ENCODE peak calls at places on chromosome 2, in seven cellular contexts. One of them, this sample, is unnamed. For H3K27me3, the result is how much of the 10 kb centered on the place peaks cover.

GRCh38 chr2:30382995-30383394 is 64.1 kb upstream of the LCLAT1 start:
- DNase-seq in aorta: no peak
- DNase-seq in fibroblast of lung: no peak
- DNase-seq in HCT116: no peak
- DNase-seq in foreskin keratinocyte: no peak
- DNase-seq in cardiac muscle cell: no peak
- DNase-seq in CD8-positive, alpha-beta T cell: no peak
- DNase-seq in this sample: no peak

GRCh38 chr2:96121414-96121813 is 5.0 kb upstream of the ADRA2B start:
- DNase-seq in foreskin keratinocyte: no peak
- DNase-seq in cardiac muscle cell: no peak
- DNase-seq in aorta: no peak
- DNase-seq in CD8-positive, alpha-beta T cell: no peak
- DNase-seq in fibroblast of lung: no peak
- DNase-seq in HCT116: no peak
- DNase-seq in this sample: no peak

GRCh38 chr2:220783651-220784050 is 788.5 kb downstream of the EPHA4 start:
- DNase-seq in foreskin keratinocyte: no peak
- DNase-seq in fibroblast of lung: peak
- DNase-seq in HCT116: no peak
- DNase-seq in cardiac muscle cell: no peak
- DNase-seq in aorta: no peak
- DNase-seq in CD8-positive, alpha-beta T cell: no peak
- DNase-seq in this sample: no peak

GRCh38 chr2:29189052-29189451 is 73.8 kb downstream of the CLIP4 start:
- DNase-seq in cardiac muscle cell: no peak
- DNase-seq in fibroblast of lung: peak
- DNase-seq in aorta: no peak
- DNase-seq in foreskin keratinocyte: no peak
- DNase-seq in CD8-positive, alpha-beta T cell: peak
- DNase-seq in HCT116: no peak
- DNase-seq in this sample: no peak

GRCh38 chr2:36380624-36381481 is 25.3 kb downstream of the CRIM1 start:
- DNase-seq in HCT116: no peak
- DNase-seq in CD8-positive, alpha-beta T cell: no peak
- DNase-seq in foreskin keratinocyte: no peak
- DNase-seq in fibroblast of lung: no peak
- DNase-seq in cardiac muscle cell: peak
- DNase-seq in aorta: peak
- DNase-seq in this sample: peak

GRCh38 chr2:183123117-183123958 is 905 bp upstream of the NUP35 start:
- DNase-seq in cardiac muscle cell: no peak
- DNase-seq in fibroblast of lung: peak
- DNase-seq in HCT116: no peak
- DNase-seq in foreskin keratinocyte: no peak
- DNase-seq in CD8-positive, alpha-beta T cell: no peak
- DNase-seq in aorta: no peak
- DNase-seq in this sample: no peak

GRCh38 chr2:223760838-223761502 is 76.4 kb downstream of the AP1S3 start:
- DNase-seq in cardiac muscle cell: peak
- DNase-seq in fibroblast of lung: peak
- DNase-seq in HCT116: peak
- DNase-seq in CD8-positive, alpha-beta T cell: peak
- DNase-seq in foreskin keratinocyte: peak
- DNase-seq in aorta: peak
- DNase-seq in this sample: no peak

GRCh38 chr2:85066874-85067351 is 66.3 kb upstream of the TCF7L1 start:
- DNase-seq in CD8-positive, alpha-beta T cell: no peak
- DNase-seq in foreskin keratinocyte: no peak
- DNase-seq in HCT116: peak
- DNase-seq in fibroblast of lung: peak
- DNase-seq in aorta: peak
- DNase-seq in cardiac muscle cell: peak
- DNase-seq in this sample: peak

GRCh38 chr2:27003857-27004256 is 28.9 kb upstream of the TMEM214 start:
- DNase-seq in CD8-positive, alpha-beta T cell: no peak
- DNase-seq in HCT116: no peak
- DNase-seq in cardiac muscle cell: peak
- DNase-seq in fibroblast of lung: peak
- DNase-seq in foreskin keratinocyte: no peak
- DNase-seq in aorta: no peak
- DNase-seq in this sample: no peak

GRCh38 chr2:178529194-178529593 is 48.9 kb downstream of the PLEKHA3 start:
- DNase-seq in CD8-positive, alpha-beta T cell: no peak
- DNase-seq in cardiac muscle cell: no peak
- DNase-seq in fibroblast of lung: no peak
- DNase-seq in foreskin keratinocyte: no peak
- DNase-seq in HCT116: no peak
- DNase-seq in aorta: no peak
- DNase-seq in this sample: no peak

GRCh38 chr2:127024769-127025356 is 82.1 kb downstream of the BIN1 start:
- DNase-seq in foreskin keratinocyte: no peak
- DNase-seq in cardiac muscle cell: peak
- DNase-seq in CD8-positive, alpha-beta T cell: no peak
- DNase-seq in fibroblast of lung: peak
- DNase-seq in aorta: no peak
- DNase-seq in HCT116: no peak
- DNase-seq in this sample: no peak

GRCh38 chr2:212193066-212193465 is 345.5 kb downstream of the ERBB4 start:
- DNase-seq in fibroblast of lung: no peak
- DNase-seq in HCT116: no peak
- DNase-seq in CD8-positive, alpha-beta T cell: no peak
- DNase-seq in foreskin keratinocyte: no peak
- DNase-seq in aorta: no peak
- DNase-seq in cardiac muscle cell: no peak
- DNase-seq in this sample: no peak

GRCh38 chr2:46116616-46117015 is 180.6 kb upstream of the EPAS1 start:
- DNase-seq in cardiac muscle cell: peak
- DNase-seq in fibroblast of lung: peak
- DNase-seq in foreskin keratinocyte: no peak
- DNase-seq in aorta: no peak
- DNase-seq in HCT116: no peak
- DNase-seq in CD8-positive, alpha-beta T cell: no peak
- DNase-seq in this sample: no peak

DNA sequence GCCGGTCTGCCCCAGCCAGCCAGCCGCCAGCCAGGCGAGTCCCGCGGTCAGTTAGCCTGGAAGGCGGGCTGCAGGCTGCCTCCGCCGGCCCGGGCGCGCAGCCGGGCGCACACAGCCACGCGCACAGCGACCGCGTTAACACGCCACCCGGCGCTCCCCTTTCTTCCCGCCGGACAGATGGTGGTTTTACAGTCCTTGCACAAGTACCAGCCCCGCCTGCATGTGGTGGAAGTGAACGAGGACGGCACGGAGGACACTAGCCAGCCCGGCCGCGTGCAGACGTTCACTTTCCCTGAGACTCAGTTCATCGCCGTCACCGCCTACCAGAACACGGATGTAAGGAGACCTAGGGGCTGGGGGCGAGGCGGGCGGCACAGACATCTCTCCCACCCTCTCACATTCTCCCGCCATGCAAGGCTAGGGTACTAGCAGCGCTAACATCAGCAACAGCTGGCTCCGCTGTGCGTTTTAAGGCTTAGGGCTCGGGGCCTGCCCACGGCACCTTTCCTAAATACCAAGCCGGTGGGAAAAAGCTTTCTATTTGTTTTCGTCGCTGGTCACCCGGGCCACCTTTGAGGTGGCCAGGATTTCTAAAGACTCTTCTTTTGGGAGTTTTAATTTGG is 2.7 kb downstream of the TBR1 start:
- DNase-seq in HCT116: no peak
- DNase-seq in foreskin keratinocyte: no peak
- DNase-seq in cardiac muscle cell: peak
- DNase-seq in CD8-positive, alpha-beta T cell: no peak
- DNase-seq in fibroblast of lung: peak
- DNase-seq in aorta: no peak
- DNase-seq in this sample: no peak
- H3K27me3 ChIP-seq in HCT116: under half
- H3K27me3 ChIP-seq in foreskin keratinocyte: half or more
- H3K27me3 ChIP-seq in cardiac muscle cell: half or more
- H3K27me3 ChIP-seq in CD8-positive, alpha-beta T cell: half or more
- H3K27me3 ChIP-seq in fibroblast of lung: half or more
- H3K27me3 ChIP-seq in aorta: under half
- H3K27me3 ChIP-seq in this sample: under half

GRCh38 chr2:120767486-120768005 is 31.9 kb downstream of the GLI2 start:
- DNase-seq in fibroblast of lung: no peak
- DNase-seq in HCT116: no peak
- DNase-seq in CD8-positive, alpha-beta T cell: no peak
- DNase-seq in aorta: peak
- DNase-seq in foreskin keratinocyte: no peak
- DNase-seq in cardiac muscle cell: no peak
- DNase-seq in this sample: no peak

GRCh38 chr2:120766758-120767351 is 31.2 kb downstream of the GLI2 start:
- DNase-seq in aorta: peak
- DNase-seq in cardiac muscle cell: peak
- DNase-seq in HCT116: no peak
- DNase-seq in fibroblast of lung: peak
- DNase-seq in foreskin keratinocyte: no peak
- DNase-seq in CD8-positive, alpha-beta T cell: no peak
- DNase-seq in this sample: no peak

GRCh38 chr2:120765031-120765910 is 29.6 kb downstream of the GLI2 start:
- DNase-seq in HCT116: no peak
- DNase-seq in foreskin keratinocyte: no peak
- DNase-seq in fibroblast of lung: peak
- DNase-seq in cardiac muscle cell: peak
- DNase-seq in CD8-positive, alpha-beta T cell: no peak
- DNase-seq in aorta: peak
- DNase-seq in this sample: peak

GRCh38 chr2:120764434-120764833 is 28.8 kb downstream of the GLI2 start:
- DNase-seq in foreskin keratinocyte: no peak
- DNase-seq in fibroblast of lung: no peak
- DNase-seq in cardiac muscle cell: no peak
- DNase-seq in CD8-positive, alpha-beta T cell: no peak
- DNase-seq in HCT116: no peak
- DNase-seq in aorta: peak
- DNase-seq in this sample: no peak

DNA sequence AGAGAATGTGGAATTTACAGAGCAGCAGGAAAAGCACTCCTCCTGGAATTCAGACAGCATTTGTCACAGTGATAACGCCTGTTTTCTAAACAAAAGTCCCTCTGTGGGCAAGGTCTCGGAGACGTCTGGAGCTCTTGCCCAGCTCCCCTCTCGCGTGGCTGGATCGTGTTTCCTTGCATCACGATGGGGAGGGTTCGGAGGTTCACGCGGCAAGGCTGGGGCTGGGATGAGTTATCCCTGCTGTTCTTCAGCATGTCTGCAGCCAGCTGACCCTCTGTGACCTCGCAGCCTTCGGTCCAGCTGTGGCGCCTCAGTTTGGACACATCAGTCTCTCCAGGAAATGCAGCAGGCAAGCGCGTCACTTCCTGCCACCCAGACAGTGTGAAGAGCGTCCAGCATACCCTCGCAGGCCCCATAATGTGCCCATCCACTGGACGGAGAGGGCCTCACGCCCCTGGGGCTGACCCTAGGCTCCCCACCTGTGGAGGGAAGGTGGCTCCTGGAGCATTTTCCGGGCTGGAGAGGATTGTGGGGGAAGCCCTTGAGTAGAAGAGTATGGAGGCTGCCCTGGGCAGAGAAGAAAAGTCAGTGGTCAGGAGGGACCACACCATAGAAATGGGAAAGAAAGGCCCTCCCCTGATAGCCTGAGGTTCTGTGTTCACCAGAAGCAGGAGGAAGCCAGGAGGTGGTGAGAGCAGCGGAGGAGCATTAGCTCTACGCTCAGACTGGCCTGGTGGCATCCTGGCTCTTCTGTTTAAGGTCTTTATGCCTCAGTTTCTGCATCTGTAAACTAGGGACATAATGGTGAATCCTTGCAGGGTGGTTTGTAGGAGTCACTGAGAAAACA is 30.5 kb downstream of the GLI2 start:
- DNase-seq in cardiac muscle cell: peak
- DNase-seq in aorta: peak
- DNase-seq in foreskin keratinocyte: no peak
- DNase-seq in CD8-positive, alpha-beta T cell: no peak
- DNase-seq in fibroblast of lung: peak
- DNase-seq in HCT116: no peak
- DNase-seq in this sample: peak
- H3K27ac ChIP-seq in cardiac muscle cell: peak
- H3K27ac ChIP-seq in aorta: no peak
- H3K27ac ChIP-seq in foreskin keratinocyte: no peak
- H3K27ac ChIP-seq in CD8-positive, alpha-beta T cell: no peak
- H3K27ac ChIP-seq in fibroblast of lung: peak
- H3K27ac ChIP-seq in HCT116: no peak
- H3K27ac ChIP-seq in this sample: peak

DNA sequence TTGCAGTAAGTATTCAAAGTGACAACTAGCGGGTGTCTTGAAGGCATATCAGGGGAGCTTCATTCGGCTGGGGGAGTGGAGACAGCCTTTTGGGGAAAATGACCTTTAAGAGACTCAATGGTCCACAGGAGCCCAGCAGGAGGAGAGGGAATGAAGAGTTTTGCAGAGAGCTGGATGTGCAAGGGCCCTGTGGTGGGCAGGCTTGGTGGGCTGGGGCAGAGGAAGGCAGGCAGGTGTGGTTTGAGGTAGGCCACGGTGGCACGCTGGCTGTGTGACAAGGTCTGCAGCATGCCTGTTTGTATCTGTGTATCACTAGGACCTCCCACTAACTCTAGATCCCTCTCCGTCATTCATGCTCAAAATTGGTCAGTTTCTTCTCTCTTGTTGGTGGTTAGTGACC is 53.7 kb downstream of the CD8B2 start:
- DNase-seq in cardiac muscle cell: no peak
- DNase-seq in aorta: no peak
- DNase-seq in fibroblast of lung: no peak
- DNase-seq in HCT116: no peak
- DNase-seq in CD8-positive, alpha-beta T cell: no peak
- DNase-seq in foreskin keratinocyte: no peak
- DNase-seq in this sample: no peak
- H3K27me3 ChIP-seq in cardiac muscle cell: under half
- H3K27me3 ChIP-seq in aorta: under half
- H3K27me3 ChIP-seq in fibroblast of lung: under half
- H3K27me3 ChIP-seq in HCT116: under half
- H3K27me3 ChIP-seq in CD8-positive, alpha-beta T cell: under half
- H3K27me3 ChIP-seq in foreskin keratinocyte: under half
- H3K27me3 ChIP-seq in this sample: under half

DNA sequence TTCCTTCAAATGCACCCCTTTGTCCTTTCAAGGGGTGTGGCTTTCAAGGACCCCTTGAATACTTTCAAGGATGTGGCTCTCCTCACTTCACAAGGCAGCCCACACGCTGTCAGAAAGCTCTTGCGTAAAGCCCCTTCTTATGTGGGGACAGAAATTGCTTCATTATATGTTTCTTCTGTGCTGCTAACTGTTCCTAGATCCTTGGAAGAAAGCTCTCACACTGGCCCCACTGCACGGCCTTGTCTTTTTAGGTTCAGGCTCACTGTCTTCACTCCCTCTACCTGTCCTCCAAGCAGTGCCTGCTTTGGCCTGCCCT is 94.9 kb downstream of the RTN4 start:
- DNase-seq in CD8-positive, alpha-beta T cell: no peak
- DNase-seq in fibroblast of lung: no peak
- DNase-seq in foreskin keratinocyte: no peak
- DNase-seq in HCT116: no peak
- DNase-seq in cardiac muscle cell: no peak
- DNase-seq in aorta: no peak
- DNase-seq in this sample: no peak
- H3K27ac ChIP-seq in CD8-positive, alpha-beta T cell: no peak
- H3K27ac ChIP-seq in fibroblast of lung: no peak
- H3K27ac ChIP-seq in foreskin keratinocyte: no peak
- H3K27ac ChIP-seq in HCT116: no peak
- H3K27ac ChIP-seq in cardiac muscle cell: no peak
- H3K27ac ChIP-seq in aorta: no peak
- H3K27ac ChIP-seq in this sample: no peak